ENCODE peak calls at places on chromosomes 6 and 20, in ten cellular contexts. P is foreskin fibroblast, A is AG09319, E is nephron progenitor cell, R is WTC11, K is GM13977, C is left lung, N is HFFc6, S is endodermal cell, V is heart left ventricle. G is an unnamed sample.

GRCh38 chr20:13898012-13898612 is 92.3 kb downstream of the SEL1L2 start:
- DNase-seq in S (no peak), R (no peak), A (no peak), C (no peak), E (no peak), K (peak; percentile 35), N (no peak), V (no peak), P (no peak), G (no peak)

GRCh38 chr20:47857142-47857993 is 72.1 kb upstream of the SULF2 start:
- DNase-seq in S (peak; percentile 60), A (no peak), P (no peak), C (no peak), K (peak; percentile 67), V (no peak), N (no peak), E (peak; percentile 72), R (no peak), G (no peak)

GRCh38 chr6:140833396-140833795 is 1299.3 kb upstream of the GJE1 start:
- DNase-seq in K (no peak), P (no peak), N (no peak), V (no peak), E (no peak), A (no peak), C (no peak), S (no peak), R (no peak), G (no peak)

GRCh38 chr6:162704001-162704400 is 23.6 kb downstream of the PRKN start:
- DNase-seq in A (no peak), V (no peak), C (no peak), K (no peak), N (no peak), E (no peak), P (no peak), R (no peak), S (no peak), G (no peak)

GRCh38 chr6:147117580-147117979 is 86.6 kb upstream of the STXBP5 start:
- DNase-seq in K (no peak), A (no peak), P (no peak), V (no peak), S (no peak), R (no peak), C (no peak), E (no peak), N (no peak), G (no peak)

GRCh38 chr6:2434116-2434515 is 188.7 kb upstream of the GMDS start:
- DNase-seq in S (no peak), E (no peak), A (no peak), K (no peak), N (no peak), P (no peak), R (no peak), V (no peak), C (no peak), G (no peak)

GRCh38 chr6:104625536-104625935 is 234.2 kb downstream of the HACE1 start:
- DNase-seq in A (no peak), S (peak; percentile 75), V (no peak), C (no peak), K (no peak), E (no peak), N (peak; percentile 17), R (no peak), P (peak; percentile 34), G (no peak)

GRCh38 chr6:12479885-12480284 is 189.7 kb downstream of the EDN1 start:
- DNase-seq in A (no peak), K (no peak), C (no peak), N (no peak), R (no peak), S (no peak), V (no peak), E (no peak), P (peak; percentile 44), G (no peak)

GRCh38 chr6:165988306-165988756 is 179.3 kb downstream of the TBXT start:
- DNase-seq in K (no peak), A (no peak), P (no peak), V (no peak), N (no peak), R (peak; percentile 56), C (no peak), S (peak; percentile 79), E (peak; percentile 57), G (peak; percentile 47)

GRCh38 chr20:62758226-62758912 is 37.9 kb upstream of the MRGBP start:
- DNase-seq in S (no peak), C (peak; percentile 53), P (no peak), E (no peak), N (no peak), K (no peak), R (no peak), A (no peak), V (peak; percentile 46), G (no peak)

GRCh38 chr20:40511478-40511877 is 177.6 kb downstream of the MAFB start:
- DNase-seq in A (peak; percentile 8), E (no peak), V (no peak), C (no peak), N (no peak), R (no peak), S (peak; percentile 55), K (no peak), P (peak; percentile 32), G (no peak)

GRCh38 chr20:20219016-20219415 is 148.9 kb upstream of the INSM1 start:
- DNase-seq in R (no peak), N (no peak), C (no peak), E (no peak), A (no peak), V (no peak), S (no peak), K (no peak), P (no peak), G (no peak)

GRCh38 chr6:83151114-83151513 is 42.0 kb downstream of the PGM3 start:
- DNase-seq in A (no peak), N (peak; percentile 12), E (no peak), C (no peak), S (no peak), V (no peak), P (no peak), R (no peak), K (no peak), G (no peak)

GRCh38 chr6:118324081-118324480 is 224.0 kb upstream of the PLN start:
- DNase-seq in A (no peak), P (no peak), E (no peak), K (no peak), R (peak; percentile 15), N (no peak), V (no peak), S (no peak), C (no peak), G (no peak)

GRCh38 chr6:89313006-89313405 is 2.1 kb downstream of the GABRR2 start:
- DNase-seq in R (no peak), N (peak; percentile 88), C (no peak), V (no peak), E (no peak), P (peak; percentile 92), A (peak; percentile 71), K (no peak), S (no peak), G (no peak)

DNA sequence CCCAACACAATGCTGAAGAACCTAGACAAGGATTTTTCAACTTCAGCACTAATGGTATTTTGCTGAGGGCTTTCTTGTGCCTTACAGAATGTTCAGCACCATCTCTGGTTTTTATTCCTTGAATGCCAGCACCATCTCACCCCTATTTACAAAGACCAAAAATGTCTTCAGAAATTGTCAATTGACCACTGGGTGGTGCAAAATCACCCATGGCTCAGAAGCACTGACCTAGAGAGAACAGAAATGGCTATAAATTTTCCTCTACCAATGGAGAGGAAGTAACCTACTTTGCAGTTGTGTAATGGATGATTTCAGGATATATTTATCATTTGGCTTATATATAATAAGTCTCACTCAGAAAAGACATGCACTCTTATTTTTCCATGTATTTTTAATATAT is 431.0 kb upstream of the IRAK1BP1 start:
- DNase-seq in S (peak; percentile 57), V (no peak), R (no peak), N (peak; percentile 45), C (no peak), E (no peak), K (no peak), A (no peak), P (peak; percentile 14), G (no peak)
- TF ChIP-seq CTCF in S (peak; percentile 54), V (no peak), R (no peak), N (peak; percentile 79), C (no peak), E (no peak), K (no peak), A (peak; percentile 31), P (peak; percentile 47), G (peak; percentile 21)

DNA sequence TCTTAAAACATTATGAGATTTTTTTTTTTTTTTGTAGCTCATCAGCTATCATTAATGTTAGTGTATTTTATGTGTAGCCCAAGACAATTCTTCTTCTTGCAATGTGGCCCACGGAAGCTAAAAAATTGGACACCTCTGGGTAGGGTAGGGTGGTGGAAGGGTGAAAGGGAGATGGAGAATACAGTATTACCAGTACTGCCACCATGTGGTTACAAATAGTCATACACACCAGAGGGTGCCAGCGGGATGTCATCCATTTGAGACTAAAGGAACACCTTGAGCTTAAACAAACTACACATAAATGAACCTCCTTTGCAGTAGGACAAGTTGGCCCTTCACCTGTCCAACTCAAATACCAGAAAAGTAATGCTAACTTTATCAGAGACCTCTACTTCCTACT is 601.9 kb downstream of the HTR1B start:
- DNase-seq in A (no peak), C (no peak), R (peak; percentile 64), K (no peak), N (no peak), S (peak; percentile 76), V (no peak), E (peak; percentile 23), P (no peak), G (no peak)
- TF ChIP-seq CTCF in A (no peak), C (no peak), R (peak; percentile 37), K (peak; percentile 50), N (peak; percentile 63), S (peak; percentile 80), V (peak; percentile 30), E (peak; percentile 37), P (no peak), G (peak; percentile 58)

DNA sequence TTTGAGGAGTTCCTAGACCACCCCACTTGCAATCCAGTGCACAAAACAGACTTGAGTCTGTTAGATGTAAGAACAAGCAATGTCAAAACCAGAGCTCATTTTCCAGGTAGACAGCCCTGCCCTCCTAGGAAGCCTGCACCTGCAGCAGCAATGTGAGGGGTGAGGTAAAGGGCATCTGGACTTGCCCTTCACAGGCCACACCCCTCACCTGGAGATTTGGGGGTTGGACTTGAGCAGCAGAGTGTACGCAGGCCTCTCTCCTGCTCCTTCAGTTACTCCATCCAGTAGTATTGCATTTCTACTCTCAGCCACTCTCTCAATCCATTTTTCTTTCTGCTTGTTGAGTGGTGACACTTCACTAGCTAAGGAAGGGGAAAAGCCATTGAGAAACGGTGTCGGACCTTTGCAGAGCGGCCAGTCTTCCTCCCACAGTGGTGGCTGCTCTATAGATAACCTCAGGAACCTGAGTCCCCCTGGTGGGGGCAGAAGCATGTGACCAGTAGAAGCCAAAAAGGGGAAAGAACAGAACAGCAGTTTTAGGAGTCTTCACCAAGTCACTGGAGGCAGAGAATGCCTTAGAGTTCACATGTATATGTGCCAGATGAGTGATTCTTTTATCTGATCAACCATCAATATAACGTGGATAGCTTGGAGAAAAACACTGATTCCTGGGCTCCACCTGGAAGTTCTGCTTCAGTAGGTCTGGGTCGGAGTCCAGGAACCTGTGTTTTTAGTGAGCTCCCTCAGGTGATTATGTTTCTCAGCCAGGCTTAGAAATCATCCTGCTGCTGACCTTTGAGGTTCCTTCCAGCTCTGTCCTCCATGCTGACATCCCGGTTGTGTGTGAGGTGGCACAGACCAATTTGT is 28.0 kb downstream of the ARFGEF2 start:
- DNase-seq in E (no peak), N (no peak), S (peak; percentile 75), A (no peak), P (no peak), C (no peak), V (no peak), K (no peak), R (peak; percentile 37), G (no peak)
- TF ChIP-seq CTCF in E (peak; percentile 15), N (peak; percentile 35), S (peak; percentile 79), A (no peak), P (no peak), C (no peak), V (no peak), K (no peak), R (no peak), G (peak; percentile 34)

GRCh38 chr6:40803897-40804702 is 216.9 kb upstream of the LRFN2 start:
- DNase-seq in P (no peak), V (no peak), R (no peak), A (no peak), S (no peak), C (no peak), K (no peak), E (no peak), N (no peak), G (no peak)
- TF ChIP-seq CTCF in P (no peak), V (no peak), R (no peak), A (no peak), S (no peak), C (no peak), K (no peak), E (no peak), N (no peak), G (no peak)

G was measured in neural crest cell.